ENCODE peak calls at places on chromosomes 4 and X, in six cellular contexts. O, F, G, I, T and C are unnamed samples.
A peak's percentile ranks its signal among the peaks of the same experiment; 100 is the strongest.

GRCh38 chrX:68927178-68927577 is 98.4 kb downstream of the EFNB1 start:
- DNase-seq in I (no peak), G (no peak), T (no peak), F (no peak), O (no peak), C (no peak)

GRCh38 chr4:151313306-151314028 is 11.9 kb downstream of the SH3D19 start:
- DNase-seq in F (no peak), T (no peak), G (no peak), O (no peak), I (no peak), C (no peak)

GRCh38 chr4:59920414-59920813 is 1279.7 kb upstream of the ADGRL3 start:
- DNase-seq in F (no peak), I (no peak), T (no peak), O (no peak), G (no peak), C (no peak)

GRCh38 chrX:116395752-116396151 is 40.7 kb upstream of the SLC6A14 start:
- DNase-seq in T (no peak), O (no peak), I (no peak), G (no peak), F (no peak), C (no peak)

GRCh38 chr4:27684501-27685077 is 823.9 kb downstream of the STIM2 start:
- DNase-seq in I (peak; percentile 60), F (peak; percentile 54), O (no peak), T (peak; percentile 42), G (no peak), C (peak; percentile 71)

GRCh38 chrX:153781428-153782047 is 697 bp downstream of the SRPK3 start:
- DNase-seq in G (no peak), T (no peak), O (no peak), F (no peak), I (no peak), C (no peak)

GRCh38 chr4:80268081-80268823 is 1.8 kb downstream of the FGF5 start:
- DNase-seq in I (peak; percentile 55), G (no peak), T (no peak), O (no peak), F (peak; percentile 67), C (no peak)

GRCh38 chr4:174136013-174136412 is 147.5 kb downstream of the FBXO8 start:
- DNase-seq in T (no peak), I (no peak), O (no peak), G (no peak), F (peak; percentile 37), C (no peak)

GRCh38 chrX:64394874-64395567 is at the start of gene MTMR8:
- DNase-seq in G (peak; percentile 23), O (peak; percentile 54), T (peak; percentile 85), I (peak; percentile 62), F (peak; percentile 33), C (peak; percentile 65)

GRCh38 chrX:44431206-44431605 is 87.7 kb upstream of the EFHC2 start:
- DNase-seq in F (peak; percentile 41), G (no peak), I (peak; percentile 81), T (no peak), O (peak; percentile 55), C (peak; percentile 88)

GRCh38 chrX:31580726-31581125 is 508.9 kb upstream of the FTHL17 start:
- DNase-seq in T (no peak), I (peak; percentile 56), G (no peak), F (peak; percentile 19), O (no peak), C (no peak)

GRCh38 chr4:63937961-63938360 is 471.3 kb downstream of the TECRL start:
- DNase-seq in I (no peak), T (no peak), O (no peak), G (no peak), F (peak; percentile 39), C (peak; percentile 68)

GRCh38 chrX:74351760-74352159 is 47.8 kb downstream of the ZCCHC13 start:
- DNase-seq in T (peak; percentile 5), G (no peak), I (peak; percentile 19), O (no peak), F (no peak), C (no peak)

GRCh38 chrX:39805022-39805421 is 292.7 kb downstream of the BCOR start:
- DNase-seq in F (no peak), I (no peak), O (no peak), G (no peak), T (no peak), C (no peak)

GRCh38 chr4:176360446-176360845 is 40.7 kb downstream of the SPCS3 start:
- DNase-seq in F (no peak), G (no peak), T (no peak), O (no peak), I (peak; percentile 28), C (peak; percentile 5)

GRCh38 chrX:81280148-81280547 is 78.2 kb downstream of the SH3BGRL start:
- DNase-seq in G (no peak), F (peak; percentile 2), I (no peak), O (no peak), T (no peak), C (no peak)

GRCh38 chrX:72247206-72247944 is 8.5 kb upstream of the ERCC6L start:
- DNase-seq in I (no peak), F (peak; percentile 51), G (no peak), O (no peak), T (no peak), C (peak; percentile 45)

GRCh38 chr4:150278206-150278605 is 200.0 kb downstream of the DCLK2 start:
- DNase-seq in F (no peak), O (no peak), I (no peak), T (no peak), G (no peak), C (no peak)

GRCh38 chr4:124854968-124855367 is 142.4 kb upstream of the ANKRD50 start:
- DNase-seq in F (no peak), G (peak; percentile 30), T (no peak), I (peak; percentile 32), O (no peak), C (no peak)

GRCh38 chrX:70436380-70436779 is 8.3 kb upstream of the DLG3 start:
- DNase-seq in T (no peak), I (no peak), O (no peak), F (no peak), G (no peak), C (no peak)

GRCh38 chrX:49912866-49913265 is 9.5 kb upstream of the CLCN5 start:
- DNase-seq in G (no peak), O (no peak), F (no peak), I (no peak), T (no peak), C (no peak)

GRCh38 chrX:49915352-49916222 is 6.8 kb upstream of the CLCN5 start:
- DNase-seq in T (peak; percentile 30), F (peak; percentile 70), I (peak; percentile 43), O (peak; percentile 39), G (no peak), C (peak; percentile 69)

GRCh38 chrX:49910344-49910743 is 12.1 kb upstream of the CLCN5 start:
- DNase-seq in I (no peak), G (no peak), T (no peak), O (no peak), F (no peak), C (no peak)

GRCh38 chrX:49912086-49912485 is 10.3 kb upstream of the CLCN5 start:
- DNase-seq in T (no peak), I (no peak), O (no peak), F (no peak), G (no peak), C (no peak)
- TF ChIP-seq CTCF in T (no peak), I (no peak), O (no peak), F (no peak), G (no peak), C (no peak)

GRCh38 chrX:3141031-3141430 is 99.8 kb downstream of the ARSF start:
- DNase-seq in T (no peak), O (no peak), G (no peak), F (peak; percentile 37), I (no peak), C (no peak)

GRCh38 chrX:3134316-3134715 is 93.0 kb downstream of the ARSF start:
- DNase-seq in T (no peak), F (no peak), G (no peak), O (no peak), I (no peak), C (no peak)

DNA sequence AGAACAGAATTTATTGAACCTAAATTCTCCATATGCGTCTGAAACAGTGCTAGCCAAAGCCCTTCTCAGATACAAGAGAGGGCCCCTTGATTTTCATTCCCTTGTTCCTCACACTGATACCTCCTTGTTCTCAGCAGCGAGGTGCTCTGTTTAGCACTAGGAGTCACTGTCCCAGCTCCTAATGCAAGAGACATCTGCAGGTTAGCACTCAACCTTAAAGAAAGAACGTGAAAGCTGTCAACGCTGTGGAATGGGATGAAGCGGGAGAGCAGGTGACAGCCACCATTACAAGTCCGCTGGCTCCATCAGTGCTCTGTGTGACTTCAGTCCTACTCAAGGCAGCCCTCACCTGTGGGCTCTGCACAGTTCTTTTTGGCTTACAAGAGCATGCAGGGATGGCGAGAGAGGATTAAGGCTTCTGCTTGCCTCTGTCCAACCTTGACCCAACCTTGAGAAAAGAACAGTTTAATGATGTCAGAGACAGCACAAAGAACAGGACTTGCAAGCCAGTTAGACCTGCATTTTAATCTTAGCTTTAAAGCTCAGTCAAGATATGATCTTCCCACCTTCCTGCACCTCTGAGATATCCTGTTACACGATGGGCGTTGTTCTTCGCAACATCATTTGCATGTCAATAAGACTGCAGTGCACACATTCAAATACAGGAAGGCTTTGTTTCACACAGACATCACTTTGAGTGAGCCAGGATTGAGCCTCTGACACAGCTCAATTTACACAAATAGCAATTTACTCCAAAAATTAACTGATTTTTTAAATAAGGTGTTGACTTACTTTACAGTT is 95.1 kb downstream of the ARSF start:
- DNase-seq in O (no peak), F (no peak), T (no peak), I (no peak), G (no peak), C (no peak)
- H3K4me2 ChIP-seq in O (no peak overlapping the region), F (no peak overlapping the region), T (no peak overlapping the region), I (no peak overlapping the region), G (no peak overlapping the region), C (no peak overlapping the region)

DNA sequence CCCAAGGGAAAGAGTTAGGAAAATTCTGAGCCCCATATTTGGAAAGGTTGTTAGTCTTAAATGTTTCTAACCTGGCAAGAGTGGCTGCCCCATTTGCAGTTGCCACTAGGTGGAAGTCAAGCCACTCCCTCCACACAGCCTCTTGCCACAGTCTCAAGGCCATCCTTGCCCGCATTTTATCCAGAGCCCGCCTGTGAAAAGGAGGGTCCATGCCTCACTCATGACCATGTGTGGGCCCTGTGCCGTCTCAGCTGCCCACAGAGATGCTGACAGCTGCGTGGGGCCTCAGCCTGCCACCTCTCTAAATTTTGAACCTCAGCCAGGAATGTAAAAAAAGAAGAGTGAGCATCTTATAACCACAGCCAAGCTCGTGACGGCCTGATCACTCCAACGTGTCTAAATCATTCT is 201.5 kb upstream of the FAM241A start:
- DNase-seq in G (no peak), F (peak; percentile 40), O (peak; percentile 23), I (peak; percentile 46), T (no peak), C (peak; percentile 47)
- TF ChIP-seq CTCF in G (peak; percentile 83), F (peak; percentile 17), O (peak; percentile 51), I (peak; percentile 81), T (peak; percentile 27), C (peak; percentile 62)

DNA sequence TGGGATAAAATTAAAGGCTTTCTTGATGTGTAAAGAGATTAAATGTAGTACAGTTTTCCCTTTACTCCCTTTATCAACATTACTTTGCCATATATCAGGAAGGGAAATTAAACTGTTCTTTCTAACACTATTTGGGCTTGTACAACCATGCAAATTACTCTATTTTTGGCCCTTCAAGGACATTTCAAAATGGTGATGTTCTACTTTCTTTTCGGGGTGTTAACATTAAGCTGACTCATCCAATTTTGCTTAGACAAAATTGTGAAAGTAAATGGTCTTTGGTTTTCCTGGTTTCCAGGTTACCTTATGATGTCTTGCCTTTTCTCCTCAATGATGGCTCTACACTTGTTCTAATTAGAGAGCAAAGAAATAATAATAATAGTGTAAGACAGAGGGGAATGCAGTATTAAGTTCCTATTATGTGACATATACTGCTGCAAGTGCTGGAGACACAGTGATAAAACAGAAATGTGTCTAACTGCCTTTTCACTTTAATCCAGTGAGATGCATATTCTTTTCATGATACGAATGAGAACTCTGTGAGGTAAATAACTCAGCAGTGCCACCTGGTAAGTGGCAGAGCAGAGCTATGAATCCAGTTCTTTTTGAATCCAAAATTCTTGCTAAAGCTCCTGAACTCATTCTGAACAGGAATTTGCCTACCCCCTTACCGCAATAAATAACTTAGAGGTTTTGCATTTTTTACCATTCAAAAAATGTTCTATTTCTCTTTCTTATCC is 35.7 kb upstream of the PDE5A start:
- DNase-seq in T (no peak), G (no peak), O (no peak), I (no peak), F (no peak), C (no peak)
- H3K4me2 ChIP-seq in T (no peak overlapping the region), G (peak overlapping the region; percentile 56), O (no peak overlapping the region), I (peak overlapping the region; percentile 66), F (peak overlapping the region; percentile 74), C (no peak overlapping the region)